ENCODE peak calls at places on chromosomes 13 and 19, in ten cellular contexts. A, Y, F, D, J, N, O, B, P and M are unnamed samples.

GRCh38 chr13:92677571-92677970 is 549.0 kb upstream of the GPC6 start:
- DNase-seq in B (no peak), F (no peak), Y (no peak), A (no peak), D (no peak), O (no peak), N (no peak), P (no peak), J (no peak), M (no peak)

GRCh38 chr13:37747071-37747612 is 122.4 kb downstream of the TRPC4 start:
- DNase-seq in B (no peak), D (peak; percentile 87), F (no peak), N (peak; percentile 84), A (no peak), P (no peak), Y (no peak), O (no peak), J (no peak), M (no peak)

GRCh38 chr13:41960195-41960699 is 662 bp downstream of the VWA8 start:
- DNase-seq in Y (no peak), B (peak; percentile 36), P (peak; percentile 41), J (no peak), N (peak; percentile 37), D (peak; percentile 29), F (no peak), A (no peak), O (peak; percentile 16), M (no peak)

GRCh38 chr13:100097821-100098220 is 8.9 kb downstream of the PCCA start:
- DNase-seq in N (no peak), D (no peak), A (no peak), J (no peak), B (no peak), O (no peak), Y (no peak), F (no peak), P (no peak), M (no peak)

GRCh38 chr19:46474211-46474610 is 2.8 kb upstream of the PNMA8A start:
- DNase-seq in D (no peak), A (no peak), O (no peak), J (no peak), P (no peak), B (no peak), Y (no peak), N (no peak), F (no peak), M (no peak)

GRCh38 chr13:38180100-38180499 is 169.6 kb upstream of the UFM1 start:
- DNase-seq in D (peak; percentile 2), O (no peak), N (no peak), P (no peak), A (no peak), F (no peak), Y (no peak), B (no peak), J (no peak), M (no peak)

GRCh38 chr13:93794197-93794885 is 567.7 kb downstream of the GPC6 start:
- DNase-seq in J (no peak), B (no peak), F (no peak), A (no peak), N (no peak), P (no peak), D (peak; percentile 42), O (no peak), Y (no peak), M (no peak)

GRCh38 chr19:13152854-13153626 is 2.8 kb downstream of the IER2 start:
- DNase-seq in D (peak; percentile 93), A (peak; percentile 97), N (peak; percentile 94), P (peak; percentile 92), F (peak; percentile 97), Y (peak; percentile 97), B (peak; percentile 96), J (peak; percentile 97), O (peak; percentile 77), M (peak; percentile 95)

GRCh38 chr19:572891-573825 is 762 bp downstream of the BSG start:
- DNase-seq in F (peak; percentile 52), J (peak; percentile 57), B (peak; percentile 63), A (peak; percentile 84), N (peak; percentile 55), D (peak; percentile 56), Y (peak; percentile 36), P (peak; percentile 84), O (no peak), M (no peak)

GRCh38 chr13:113582841-113583631 is 1.5 kb upstream of the TFDP1 start:
- DNase-seq in F (no peak), A (no peak), P (no peak), O (no peak), B (no peak), J (peak; percentile 22), N (no peak), D (no peak), Y (no peak), M (no peak)

GRCh38 chr13:113400621-113401451 is 36.9 kb upstream of the GRTP1 start:
- DNase-seq in J (no peak), F (no peak), O (no peak), A (no peak), P (peak; percentile 79), D (no peak), B (no peak), Y (no peak), N (no peak), M (no peak)

GRCh38 chr13:33180009-33180804 is 105.3 kb downstream of the STARD13 start:
- DNase-seq in J (no peak), Y (no peak), F (no peak), N (no peak), D (no peak), O (no peak), P (no peak), B (no peak), A (no peak), M (no peak)

GRCh38 chr19:30662211-30662861 is 290.2 kb downstream of the ZNF536 start:
- DNase-seq in B (peak; percentile 68), A (no peak), P (no peak), F (no peak), D (no peak), N (no peak), O (no peak), J (peak; percentile 22), Y (no peak), M (no peak)

GRCh38 chr19:49212302-49212701 is 54.7 kb downstream of the TRPM4 start:
- DNase-seq in O (no peak), Y (no peak), A (no peak), F (no peak), D (no peak), P (no peak), B (no peak), N (no peak), J (no peak), M (no peak)

GRCh38 chr13:46905249-46905648 is 8.4 kb upstream of the HTR2A start:
- DNase-seq in A (no peak), D (peak; percentile 26), F (no peak), Y (no peak), J (no peak), B (no peak), N (no peak), O (no peak), P (no peak), M (no peak)

GRCh38 chr19:58277748-58278147 is 1.0 kb upstream of the ZNF8 start:
- DNase-seq in P (no peak), D (no peak), J (no peak), O (no peak), B (no peak), A (no peak), N (no peak), F (no peak), Y (no peak), M (no peak)
- H3K9me3 ChIP-seq in P (no peaks in the 10 kb centered on the region), D (peaks cover 34% of the 10 kb centered on the region), J (peaks cover 48% of the 10 kb centered on the region), O (peaks cover 88% of the 10 kb centered on the region), B (no peaks in the 10 kb centered on the region), A (peaks cover 17% of the 10 kb centered on the region), N (no peaks in the 10 kb centered on the region), F (peaks cover 19% of the 10 kb centered on the region), Y (peaks cover 56% of the 10 kb centered on the region), M (peaks cover 73% of the 10 kb centered on the region)

GRCh38 chr19:38304866-38305429 is 897 bp downstream of the C19orf33 start:
- DNase-seq in O (peak; percentile 100), N (peak; percentile 70), F (no peak), D (no peak), A (no peak), J (peak; percentile 93), Y (peak; percentile 54), P (no peak), B (peak; percentile 92), M (peak; percentile 51)
- H3K4me3 ChIP-seq in O (peak overlapping the region; percentile 60), N (peak overlapping the region; percentile 10), F (no peak overlapping the region), D (no peak overlapping the region), A (peak overlapping the region; percentile 39), J (peak overlapping the region; percentile 33), Y (no peak overlapping the region), P (no peak overlapping the region), B (no peak overlapping the region), M (no peak overlapping the region)

GRCh38 chr13:29906432-29907011 is 56.1 kb upstream of the UBL3 start:
- DNase-seq in N (no peak), B (no peak), F (no peak), J (no peak), P (no peak), O (no peak), D (no peak), Y (no peak), A (no peak), M (no peak)

GRCh38 chr13:29908411-29908810 is 58.0 kb upstream of the UBL3 start:
- DNase-seq in B (no peak), A (peak; percentile 78), O (no peak), F (no peak), D (peak; percentile 80), P (peak; percentile 64), J (no peak), N (no peak), Y (no peak), M (peak; percentile 50)

GRCh38 chr13:29907670-29908069 is 57.3 kb upstream of the UBL3 start:
- DNase-seq in Y (no peak), N (no peak), O (no peak), B (no peak), P (no peak), A (no peak), F (no peak), D (no peak), J (no peak), M (no peak)

GRCh38 chr13:29903524-29903923 is 53.1 kb upstream of the UBL3 start:
- DNase-seq in D (no peak), P (no peak), J (no peak), A (no peak), B (no peak), Y (no peak), N (no peak), O (no peak), F (no peak), M (no peak)

GRCh38 chr13:29905845-29906244 is 55.4 kb upstream of the UBL3 start:
- DNase-seq in A (no peak), P (no peak), N (peak; percentile 3), F (no peak), O (no peak), B (peak; percentile 38), D (peak; percentile 56), J (peak; percentile 71), Y (peak; percentile 65), M (no peak)
- TF ChIP-seq POLR2A in A (no peak), P (no peak), N (no peak), F (no peak), O (no peak), B (no peak), D (no peak), J (no peak), Y (no peak), M (no peak)

DNA sequence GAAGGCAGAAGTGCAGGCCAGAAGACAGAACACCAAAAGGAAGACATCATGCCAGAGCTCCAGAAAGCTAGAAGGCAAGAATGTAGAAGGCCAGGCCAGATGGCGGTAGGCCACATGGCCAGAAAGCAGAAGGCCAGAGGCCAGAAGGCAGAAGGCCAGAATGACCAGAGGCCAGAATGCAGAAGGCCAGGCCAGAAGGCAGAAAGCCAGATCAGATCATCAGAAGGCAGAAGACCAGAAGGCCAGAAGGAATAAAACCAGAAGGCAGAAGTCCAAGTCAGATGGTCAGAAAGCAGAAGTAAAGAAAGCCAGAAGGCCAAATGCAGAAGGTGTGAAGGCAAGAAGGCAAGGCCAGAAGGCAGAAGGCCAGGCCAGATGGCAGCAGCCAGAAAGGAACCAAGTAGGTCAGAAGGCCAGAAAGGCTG is 185.0 kb downstream of the TUBA3C start:
- DNase-seq in J (peak; percentile 40), B (peak; percentile 62), P (no peak), D (no peak), N (no peak), F (no peak), Y (no peak), A (no peak), O (no peak), M (no peak)
- H3K9me3 ChIP-seq in J (peaks cover 23% of the 10 kb centered on the region), B (no peaks in the 10 kb centered on the region), P (no peaks in the 10 kb centered on the region), D (peaks cover 64% of the 10 kb centered on the region), N (peaks cover 29% of the 10 kb centered on the region), F (no peaks in the 10 kb centered on the region), Y (peaks cover 39% of the 10 kb centered on the region), A (no peaks in the 10 kb centered on the region), O (no peaks in the 10 kb centered on the region), M (no peaks in the 10 kb centered on the region)